ENCODE peak calls at places on chromosomes 16 and 17, in nine cellular contexts. M is cardiac muscle cell, C is GM10248, H is astrocyte of the spinal cord, W is A549, B is lung, X is lower lobe of right lung, D is heart right ventricle, N is AG04449. O is an unnamed sample.

GRCh38 chr17:1049446-1050225 is 52.7 kb downstream of the TIMM22 start:
- DNase-seq in D (no peak), H (no peak), W (no peak), N (no peak), M (no peak), C (no peak), X (peak; percentile 25), B (no peak), O (no peak)

GRCh38 chr16:65336169-65336568 is 214.3 kb upstream of the CDH11 start:
- DNase-seq in H (peak; percentile 62), B (no peak), D (no peak), X (no peak), M (peak; percentile 21), W (no peak), C (no peak), N (peak; percentile 74), O (no peak)

GRCh38 chr17:49760909-49761558 is 2.9 kb downstream of the FAM117A start:
- DNase-seq in B (no peak), W (no peak), C (no peak), M (no peak), H (no peak), D (no peak), N (no peak), X (no peak), O (no peak)

GRCh38 chr17:42233148-42233547 is 38.9 kb upstream of the GHDC start:
- DNase-seq in N (no peak), H (no peak), B (no peak), M (peak; percentile 70), W (no peak), D (no peak), C (no peak), X (no peak), O (no peak)

GRCh38 chr16:66502020-66502913 is 47.7 kb downstream of the TK2 start:
- DNase-seq in M (peak; percentile 78), D (no peak), H (no peak), X (peak; percentile 74), N (no peak), W (no peak), B (peak; percentile 77), C (no peak), O (no peak)

GRCh38 chr17:39156491-39156890 is 5.1 kb upstream of the PLXDC1 start:
- DNase-seq in N (no peak), M (no peak), X (no peak), C (no peak), W (no peak), D (no peak), B (no peak), H (no peak), O (no peak)

GRCh38 chr17:76538281-76538931 is 897 bp upstream of the CYGB start:
- DNase-seq in N (no peak), C (no peak), H (no peak), B (no peak), X (peak; percentile 59), M (no peak), W (no peak), D (no peak), O (no peak)

GRCh38 chr17:42289863-42290165 is 1.5 kb downstream of the STAT5A start:
- DNase-seq in H (no peak), N (no peak), W (no peak), C (no peak), B (no peak), X (no peak), D (no peak), M (no peak), O (no peak)

GRCh38 chr16:52770828-52771227 is 223.9 kb upstream of the TOX3 start:
- DNase-seq in H (no peak), N (no peak), C (no peak), W (no peak), D (no peak), M (no peak), B (peak; percentile 48), X (no peak), O (no peak)

GRCh38 chr17:48997103-48997826 is at the start of gene IGF2BP1:
- DNase-seq in B (no peak), M (peak; percentile 81), H (peak; percentile 84), N (no peak), W (peak; percentile 88), X (no peak), C (peak; percentile 49), D (no peak), O (peak; percentile 59)

DNA sequence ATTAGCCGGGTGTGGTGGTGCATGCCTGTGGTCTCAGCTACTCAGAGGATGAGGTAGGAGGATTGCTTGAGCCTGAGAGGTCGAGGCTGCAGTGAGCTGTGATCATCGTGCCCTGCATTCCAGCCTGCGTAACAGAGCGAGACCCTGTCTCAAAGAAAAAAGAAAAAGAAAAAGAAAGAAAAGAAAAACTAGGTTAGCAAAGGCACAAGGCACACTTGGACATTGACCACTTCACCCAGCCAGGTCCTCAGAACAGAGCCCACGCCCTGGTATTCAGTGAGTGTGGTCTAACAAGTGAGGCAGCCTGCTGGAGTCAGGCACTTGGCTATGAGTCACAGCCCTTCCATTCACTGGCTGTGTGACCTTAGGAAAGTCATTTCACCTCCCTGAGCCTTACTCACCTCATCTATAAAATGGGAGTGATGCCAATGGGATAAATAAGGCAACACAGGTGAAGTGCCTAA is 10.4 kb downstream of the MILR1 start:
- DNase-seq in D (no peak), B (no peak), H (peak; percentile 61), C (no peak), X (no peak), N (no peak), W (no peak), M (peak; percentile 32), O (no peak)
- TF ChIP-seq CTCF in D (no peak), B (no peak), H (no peak), C (no peak), X (no peak), N (no peak), W (no peak), M (no peak), O (no peak)

GRCh38 chr17:5793157-5793556 is 208.8 kb upstream of the NLRP1 start:
- DNase-seq in H (no peak), D (no peak), B (no peak), C (no peak), X (no peak), W (no peak), M (no peak), N (no peak), O (no peak)
- TF ChIP-seq CTCF in H (no peak), D (no peak), B (no peak), C (no peak), X (no peak), W (no peak), M (no peak), N (no peak), O (peak; percentile 34)

DNA sequence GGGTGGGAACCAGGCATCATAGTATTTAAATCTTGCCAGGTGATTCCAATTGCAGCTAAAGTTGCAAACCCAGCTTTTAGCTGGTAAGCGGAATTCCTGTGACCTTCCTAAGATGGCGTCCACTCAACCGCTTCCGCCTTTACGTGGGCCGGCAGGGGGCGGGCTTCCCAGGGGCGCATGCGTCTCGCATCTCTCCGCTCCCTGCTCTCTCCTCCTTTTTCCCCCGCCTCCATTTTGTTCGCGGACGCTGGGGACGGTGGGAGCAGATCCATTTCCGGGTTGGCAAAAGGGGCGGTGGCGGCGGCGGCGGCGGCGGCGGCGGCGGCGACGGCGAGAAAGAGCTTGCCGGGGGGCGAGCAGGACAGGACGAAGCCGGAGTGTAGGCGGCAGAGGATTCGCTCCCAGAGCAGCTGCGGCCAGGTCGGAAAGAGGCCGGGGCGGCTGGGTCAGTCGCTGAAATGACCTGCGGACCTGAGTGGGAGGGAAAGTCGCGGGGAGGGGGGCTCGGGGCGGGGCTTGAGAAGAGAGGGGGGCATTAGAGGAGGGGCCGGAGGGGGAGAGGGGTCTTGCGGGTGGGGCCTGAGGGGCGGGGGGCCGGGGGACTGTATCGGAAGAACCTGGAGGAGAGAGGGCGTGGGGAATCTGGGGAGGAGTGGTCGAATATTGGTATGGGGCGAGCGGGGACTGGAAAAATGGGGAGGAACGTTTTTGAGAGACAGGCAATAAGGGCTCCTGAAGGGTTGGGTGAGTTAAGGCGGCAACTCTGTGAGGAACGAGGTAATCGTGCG is at the start of gene WIPF2:
- DNase-seq in X (peak; percentile 97), M (peak; percentile 98), B (peak; percentile 97), D (peak; percentile 98), H (peak; percentile 97), W (peak; percentile 96), C (peak; percentile 96), N (peak; percentile 61), O (peak; percentile 96)
- TF ChIP-seq CTCF in X (peak; percentile 75), M (peak; percentile 76), B (peak; percentile 59), D (peak; percentile 73), H (peak; percentile 74), W (peak; percentile 29), C (peak; percentile 25), N (peak; percentile 80), O (peak; percentile 83)

GRCh38 chr17:82351254-82351712 is 7.8 kb upstream of the TEX19 start:
- DNase-seq in D (no peak), M (no peak), X (no peak), N (no peak), C (no peak), H (no peak), B (no peak), W (no peak), O (no peak)

GRCh38 chr17:82348866-82349265 is 10.2 kb upstream of the TEX19 start:
- DNase-seq in C (no peak), B (no peak), M (peak; percentile 18), N (no peak), H (no peak), W (no peak), D (no peak), X (no peak), O (no peak)

GRCh38 chr17:82351713-82352488 is 7.1 kb upstream of the TEX19 start:
- DNase-seq in M (peak; percentile 94), D (peak; percentile 86), N (peak; percentile 36), W (peak; percentile 88), B (peak; percentile 88), C (peak; percentile 88), X (peak; percentile 89), H (peak; percentile 87), O (peak; percentile 86)

GRCh38 chr17:82349287-82349701 is 9.8 kb upstream of the TEX19 start:
- DNase-seq in C (no peak), H (no peak), D (no peak), W (no peak), N (no peak), M (peak; percentile 45), X (no peak), B (no peak), O (no peak)

GRCh38 chr17:82350182-82351030 is 8.6 kb upstream of the TEX19 start:
- DNase-seq in C (no peak), B (no peak), H (no peak), W (no peak), M (no peak), N (no peak), X (no peak), D (no peak), O (no peak)
- TF ChIP-seq CTCF in C (peak; percentile 47), B (no peak), H (no peak), W (peak; percentile 30), M (no peak), N (peak; percentile 20), X (no peak), D (no peak), O (no peak)

GRCh38 chr16:86547286-86547685 is 7.7 kb downstream of the MTHFSD start:
- DNase-seq in D (no peak), W (no peak), M (no peak), B (no peak), H (no peak), N (no peak), C (no peak), X (no peak), O (no peak)
- TF ChIP-seq CTCF in D (no peak), W (no peak), M (no peak), B (no peak), H (no peak), N (no peak), C (no peak), X (no peak), O (no peak)

O was measured in progenitor cell of endocrine pancreas.